ENCODE peak calls at places on chromosomes 11 and 22, in four cellular contexts. K is BE2C, X is astrocyte of the spinal cord, D is kidney epithelial cell. H is an unnamed sample.

GRCh38 chr22:45945621-45946020 is 31.3 kb downstream of the WNT7B start:
- DNase-seq in K (no peak), X (no peak), D (no peak), H (no peak)

GRCh38 chr22:39142088-39142667 is 10.3 kb downstream of the CBX7 start:
- DNase-seq in K (no peak), X (no peak), D (no peak), H (no peak)

GRCh38 chr11:92149996-92150395 is 74.6 kb upstream of the FAT3 start:
- DNase-seq in K (no peak), X (peak; percentile 9), D (no peak), H (no peak)

GRCh38 chr22:45612451-45612901 is 59.2 kb upstream of the ATXN10 start:
- DNase-seq in K (peak; percentile 45), X (peak; percentile 82), D (peak; percentile 86), H (peak; percentile 86)

GRCh38 chr11:297666-298405 is 1.5 kb downstream of the IFITM5 start:
- DNase-seq in K (no peak), X (no peak), D (no peak), H (peak; percentile 63)

GRCh38 chr22:48057116-48057835 is 1294.8 kb downstream of the TBC1D22A start:
- DNase-seq in K (no peak), X (no peak), D (no peak), H (no peak)

GRCh38 chr11:111566324-111566723 is 25.8 kb downstream of the LAYN start:
- DNase-seq in K (no peak), X (no peak), D (no peak), H (no peak)

GRCh38 chr11:2576536-2576935 is 123.3 kb downstream of the KCNQ1OT1 start:
- DNase-seq in K (peak; percentile 1), X (no peak), D (no peak), H (no peak)

GRCh38 chr11:100593321-100593720 is 93.8 kb upstream of the ARHGAP42 start:
- DNase-seq in K (no peak), X (no peak), D (no peak), H (no peak)

GRCh38 chr22:25153961-25154685 is 45.5 kb upstream of the CRYBB3 start:
- DNase-seq in K (peak; percentile 52), X (peak; percentile 62), D (peak; percentile 16), H (peak; percentile 91)

GRCh38 chr22:31148516-31148915 is 8.2 kb upstream of the PLA2G3 start:
- DNase-seq in K (no peak), X (peak; percentile 57), D (no peak), H (peak; percentile 63)

DNA sequence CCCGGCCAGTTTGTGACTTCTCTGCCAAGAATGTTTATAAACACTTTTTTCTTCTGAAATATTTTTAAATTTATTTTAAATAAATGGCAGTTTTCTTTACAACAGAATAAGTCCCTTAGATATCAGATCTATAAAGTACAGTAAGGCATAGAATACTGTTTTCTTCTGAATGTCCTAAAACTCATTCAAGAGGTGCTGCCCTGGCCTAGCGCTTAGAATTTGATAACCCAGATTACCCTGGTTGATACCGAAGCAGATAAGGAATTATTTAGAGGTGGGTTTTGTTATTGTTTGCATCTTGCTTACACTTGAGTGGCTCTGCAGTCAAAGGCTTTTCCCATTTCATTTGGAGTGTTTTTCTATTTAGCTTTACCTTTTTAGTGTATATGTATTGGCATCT is 1.1 kb downstream of the ACAD8 start:
- DNase-seq in K (no peak), X (no peak), D (no peak), H (no peak)
- H3K4me3 ChIP-seq in K (peak overlapping the region; percentile 99), X (peak overlapping the region; percentile 82), D (peak overlapping the region; percentile 78), H (peak overlapping the region; percentile 78)

GRCh38 chr11:107123022-107123421 is 104.7 kb upstream of the GUCY1A2 start:
- DNase-seq in K (no peak), X (no peak), D (no peak), H (no peak)
- TF ChIP-seq CTCF in K (peak; percentile 12), X (no peak), D (no peak), H (peak; percentile 8)

DNA sequence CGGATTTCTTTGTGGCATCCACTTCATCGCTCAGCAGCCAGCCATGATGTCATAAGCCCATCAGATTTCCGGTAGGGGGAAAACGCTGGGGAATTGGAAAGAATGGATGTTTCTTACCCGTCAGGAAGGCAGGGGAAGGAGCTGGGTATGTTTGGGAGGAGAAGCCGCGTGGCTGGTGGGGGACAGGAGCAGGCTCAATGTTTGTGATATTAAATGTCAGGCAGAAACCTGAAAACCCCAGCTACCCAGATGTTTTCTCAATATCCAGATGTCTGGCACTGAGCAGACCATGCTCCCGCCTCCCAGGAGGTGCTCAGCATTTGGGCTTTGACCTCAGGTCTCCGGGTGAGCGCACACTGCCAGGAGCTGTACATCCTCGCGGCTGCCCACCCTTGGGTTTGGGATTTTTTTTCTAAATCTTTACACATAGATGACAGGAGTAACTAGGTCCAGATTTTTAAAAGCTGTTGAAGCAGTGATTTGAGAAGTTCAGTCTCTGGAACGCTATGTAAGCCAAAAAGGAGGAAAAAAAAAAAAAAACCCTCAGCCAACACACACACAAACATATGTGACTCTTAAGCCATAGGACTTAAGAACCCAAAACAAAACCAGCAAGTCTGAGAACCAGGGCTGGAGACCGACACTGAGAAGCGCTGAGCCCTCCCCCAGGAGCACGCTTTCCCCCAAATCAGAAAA is 67.4 kb downstream of the NFAM1 start:
- DNase-seq in K (no peak), X (no peak), D (no peak), H (peak; percentile 67)
- H3K4me3 ChIP-seq in K (peak overlapping the region; percentile 43), X (no peak overlapping the region), D (no peak overlapping the region), H (peak overlapping the region; percentile 9)

GRCh38 chr22:49508561-49508960 is 319.1 kb downstream of the BRD1 start:
- DNase-seq in K (no peak), X (no peak), D (no peak), H (no peak)
- TF ChIP-seq CTCF in K (no peak), X (no peak), D (no peak), H (no peak)

DNA sequence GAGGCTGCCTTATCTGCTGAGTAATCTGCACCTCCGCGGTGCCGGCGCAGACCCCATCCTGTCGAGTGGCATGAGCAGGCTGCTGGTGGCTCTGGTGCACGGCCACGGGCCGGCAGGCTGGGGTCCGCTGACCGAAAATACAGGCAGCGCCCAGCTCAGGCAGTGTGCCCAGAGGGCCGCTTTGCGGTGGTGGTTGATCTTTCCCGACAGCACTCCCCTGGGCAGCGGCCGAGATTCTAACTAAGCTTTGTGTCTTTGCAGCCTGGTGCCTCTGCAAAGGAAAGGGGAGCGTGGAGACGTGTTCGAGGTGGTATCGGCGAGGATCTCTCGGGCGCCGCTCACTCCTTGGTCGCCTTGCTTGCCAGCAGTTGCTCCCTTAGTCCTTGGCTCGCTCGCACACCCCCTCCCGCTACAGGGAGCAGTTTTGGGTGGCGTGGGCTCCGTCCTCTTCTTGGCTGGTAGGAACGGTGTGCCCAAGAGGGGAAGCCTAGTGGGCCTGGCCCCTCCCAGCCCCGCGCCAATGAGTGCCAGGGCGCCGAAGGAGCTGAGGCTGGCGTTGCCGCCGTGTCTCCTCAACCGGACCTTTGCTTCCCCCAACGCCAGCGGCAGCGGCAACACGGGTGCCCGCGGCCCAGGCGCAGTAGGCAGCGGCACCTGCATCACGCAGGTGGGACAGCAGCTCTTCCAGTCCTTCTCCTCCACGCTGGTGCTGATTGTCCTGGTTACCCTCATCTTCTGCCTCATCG is 1.3 kb downstream of the C11orf87 start:
- DNase-seq in K (peak; percentile 22), X (peak; percentile 39), D (no peak), H (peak; percentile 45)
- H3K4me3 ChIP-seq in K (peak overlapping the region; percentile 45), X (peak overlapping the region; percentile 41), D (peak overlapping the region; percentile 5), H (peak overlapping the region; percentile 64)

DNA sequence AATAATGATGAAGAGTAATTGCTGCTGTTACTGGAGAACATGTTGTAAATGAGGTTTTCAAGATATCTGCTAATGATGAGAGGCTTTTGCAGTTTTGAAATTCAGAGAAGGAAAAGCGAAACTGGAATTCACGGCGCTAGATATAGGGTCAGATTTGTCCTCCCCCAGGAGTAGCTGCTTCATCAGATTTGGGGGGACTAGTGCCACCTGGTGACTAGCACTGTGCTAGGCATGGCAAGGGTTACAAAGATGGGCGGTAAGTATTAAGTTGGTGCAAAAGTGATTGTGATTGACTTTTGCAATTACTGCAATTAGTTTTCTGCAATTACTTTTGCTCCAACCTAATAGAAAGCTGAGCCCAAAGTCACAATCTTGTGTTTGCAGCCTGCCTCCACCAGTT is 879.9 kb upstream of the TENM4 start:
- DNase-seq in K (no peak), X (no peak), D (no peak), H (no peak)
- TF ChIP-seq CTCF in K (peak; percentile 12), X (peak; percentile 28), D (peak; percentile 28), H (no peak)

DNA sequence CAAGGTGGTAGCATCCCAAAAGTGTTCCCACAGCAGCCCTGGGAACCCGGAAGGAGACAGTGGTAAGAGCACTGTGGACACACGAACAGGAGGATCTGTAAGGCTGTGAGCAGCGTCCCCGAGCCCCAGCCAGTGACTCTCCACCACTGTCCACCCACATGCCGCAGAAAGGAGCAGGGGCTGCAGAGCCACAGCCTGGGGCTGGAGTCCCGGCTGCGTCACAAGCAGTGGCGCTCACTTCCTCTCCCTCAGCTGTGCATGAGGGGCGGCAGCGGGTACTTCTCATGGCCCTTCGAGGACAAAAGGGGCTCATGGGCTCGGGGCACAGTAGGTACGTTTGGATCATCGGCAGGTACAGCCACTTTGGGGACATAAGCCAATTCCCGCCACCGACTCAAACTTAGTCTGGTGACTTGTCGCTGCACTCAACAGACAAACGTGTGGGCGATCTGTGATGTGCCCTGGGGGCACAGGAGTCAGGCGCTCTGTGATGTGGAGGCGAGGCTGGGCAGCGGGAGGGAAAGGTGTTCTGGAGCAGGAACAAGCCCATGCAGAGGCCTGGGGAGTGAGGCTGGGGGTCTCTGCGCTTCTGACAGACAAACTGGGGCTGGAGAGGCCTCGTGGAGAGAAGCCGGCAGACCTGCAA is 68.5 kb downstream of the SCUBE1 start:
- DNase-seq in K (peak; percentile 58), X (no peak), D (no peak), H (no peak)
- H3K4me3 ChIP-seq in K (no peak overlapping the region), X (no peak overlapping the region), D (no peak overlapping the region), H (no peak overlapping the region)

GRCh38 chr11:43685483-43685882 is 4.9 kb downstream of the HSD17B12 start:
- DNase-seq in K (no peak), X (no peak), D (no peak), H (no peak)
- TF ChIP-seq CTCF in K (no peak), X (peak; percentile 7), D (no peak), H (no peak)